ENCODE peak calls at places on chromosomes 11 and 22, in seven cellular contexts. One of them, this sample, is unnamed.
A peak's percentile ranks its signal among the peaks of the same experiment; 100 is the strongest.

GRCh38 chr11:69665669-69666068 is 9.5 kb downstream of the LTO1 start:
- DNase-seq in AG04449: no peak
- DNase-seq in right atrium auricular region: no peak
- DNase-seq in CD4-positive, alpha-beta T cell: no peak
- DNase-seq in HL-60: no peak
- DNase-seq in endothelial cell: no peak
- DNase-seq in SK-N-SH: no peak
- DNase-seq in this sample: no peak

GRCh38 chr11:40376346-40376745 is 1083.1 kb downstream of the LRRC4C start:
- DNase-seq in AG04449: no peak
- DNase-seq in right atrium auricular region: no peak
- DNase-seq in CD4-positive, alpha-beta T cell: no peak
- DNase-seq in HL-60: no peak
- DNase-seq in endothelial cell: no peak
- DNase-seq in SK-N-SH: no peak
- DNase-seq in this sample: no peak

GRCh38 chr11:45048870-45049825 is 97.3 kb upstream of the PRDM11 start:
- DNase-seq in AG04449: no peak
- DNase-seq in right atrium auricular region: peak; percentile 66
- DNase-seq in CD4-positive, alpha-beta T cell: no peak
- DNase-seq in HL-60: no peak
- DNase-seq in endothelial cell: no peak
- DNase-seq in SK-N-SH: peak; percentile 79
- DNase-seq in this sample: no peak

GRCh38 chr11:76047231-76047630 is 159.1 kb downstream of the WNT11 start:
- DNase-seq in AG04449: no peak
- DNase-seq in right atrium auricular region: no peak
- DNase-seq in CD4-positive, alpha-beta T cell: no peak
- DNase-seq in HL-60: no peak
- DNase-seq in endothelial cell: no peak
- DNase-seq in SK-N-SH: no peak
- DNase-seq in this sample: no peak

GRCh38 chr11:44280257-44280656 is 29.7 kb downstream of the ALX4 start:
- DNase-seq in AG04449: no peak
- DNase-seq in right atrium auricular region: no peak
- DNase-seq in CD4-positive, alpha-beta T cell: no peak
- DNase-seq in HL-60: no peak
- DNase-seq in endothelial cell: no peak
- DNase-seq in SK-N-SH: no peak
- DNase-seq in this sample: no peak

GRCh38 chr22:18152519-18152918 is 2.5 kb downstream of the USP18 start:
- DNase-seq in AG04449: no peak
- DNase-seq in right atrium auricular region: no peak
- DNase-seq in CD4-positive, alpha-beta T cell: peak; percentile 51
- DNase-seq in HL-60: no peak
- DNase-seq in endothelial cell: no peak
- DNase-seq in SK-N-SH: no peak
- DNase-seq in this sample: no peak

GRCh38 chr22:37967637-37968451 is 14.3 kb downstream of the POLR2F start:
- DNase-seq in AG04449: no peak
- DNase-seq in right atrium auricular region: no peak
- DNase-seq in CD4-positive, alpha-beta T cell: no peak
- DNase-seq in HL-60: no peak
- DNase-seq in endothelial cell: no peak
- DNase-seq in SK-N-SH: no peak
- DNase-seq in this sample: no peak

GRCh38 chr11:117842131-117842941 is 17.8 kb upstream of the FXYD2 start:
- DNase-seq in AG04449: no peak
- DNase-seq in right atrium auricular region: peak; percentile 66
- DNase-seq in CD4-positive, alpha-beta T cell: no peak
- DNase-seq in HL-60: peak; percentile 80
- DNase-seq in endothelial cell: no peak
- DNase-seq in SK-N-SH: no peak
- DNase-seq in this sample: peak; percentile 32

GRCh38 chr11:2462986-2463765 is 18.4 kb downstream of the KCNQ1 start:
- DNase-seq in AG04449: no peak
- DNase-seq in right atrium auricular region: peak; percentile 67
- DNase-seq in CD4-positive, alpha-beta T cell: no peak
- DNase-seq in HL-60: no peak
- DNase-seq in endothelial cell: no peak
- DNase-seq in SK-N-SH: no peak
- DNase-seq in this sample: no peak

GRCh38 chr11:911031-911889 is 650 bp upstream of the CHID1 start:
- DNase-seq in AG04449: no peak
- DNase-seq in right atrium auricular region: peak; percentile 69
- DNase-seq in CD4-positive, alpha-beta T cell: peak; percentile 51
- DNase-seq in HL-60: no peak
- DNase-seq in endothelial cell: no peak
- DNase-seq in SK-N-SH: no peak
- DNase-seq in this sample: no peak

GRCh38 chr22:43157874-43158546 is 6.7 kb downstream of the TSPO start:
- DNase-seq in AG04449: no peak
- DNase-seq in right atrium auricular region: no peak
- DNase-seq in CD4-positive, alpha-beta T cell: no peak
- DNase-seq in HL-60: no peak
- DNase-seq in endothelial cell: no peak
- DNase-seq in SK-N-SH: no peak
- DNase-seq in this sample: no peak

GRCh38 chr11:64251722-64251985 is 324 bp downstream of the PLCB3 start:
- DNase-seq in AG04449: no peak
- DNase-seq in right atrium auricular region: no peak
- DNase-seq in CD4-positive, alpha-beta T cell: no peak
- DNase-seq in HL-60: no peak
- DNase-seq in endothelial cell: no peak
- DNase-seq in SK-N-SH: no peak
- DNase-seq in this sample: no peak

GRCh38 chr11:70007796-70008195 is 70.3 kb upstream of the ANO1 start:
- DNase-seq in AG04449: no peak
- DNase-seq in right atrium auricular region: no peak
- DNase-seq in CD4-positive, alpha-beta T cell: no peak
- DNase-seq in HL-60: no peak
- DNase-seq in endothelial cell: no peak
- DNase-seq in SK-N-SH: no peak
- DNase-seq in this sample: no peak

GRCh38 chr11:67289651-67290479 is 762 bp downstream of the ANKRD13D start:
- DNase-seq in AG04449: no peak
- DNase-seq in right atrium auricular region: no peak
- DNase-seq in CD4-positive, alpha-beta T cell: no peak
- DNase-seq in HL-60: no peak
- DNase-seq in endothelial cell: no peak
- DNase-seq in SK-N-SH: peak; percentile 68
- DNase-seq in this sample: no peak

GRCh38 chr22:42332089-42332488 is 61.6 kb upstream of the TCF20 start:
- DNase-seq in AG04449: no peak
- DNase-seq in right atrium auricular region: no peak
- DNase-seq in CD4-positive, alpha-beta T cell: no peak
- DNase-seq in HL-60: no peak
- DNase-seq in endothelial cell: no peak
- DNase-seq in SK-N-SH: no peak
- DNase-seq in this sample: no peak

GRCh38 chr11:66619080-66619554 is 2.7 kb downstream of the RBM14 start:
- DNase-seq in AG04449: no peak
- DNase-seq in right atrium auricular region: no peak
- DNase-seq in CD4-positive, alpha-beta T cell: no peak
- DNase-seq in HL-60: no peak
- DNase-seq in endothelial cell: no peak
- DNase-seq in SK-N-SH: no peak
- DNase-seq in this sample: no peak

GRCh38 chr11:83292709-83293435 is 6.7 kb upstream of the CCDC90B start:
- DNase-seq in AG04449: no peak
- DNase-seq in right atrium auricular region: no peak
- DNase-seq in CD4-positive, alpha-beta T cell: no peak
- DNase-seq in HL-60: no peak
- DNase-seq in endothelial cell: peak; percentile 53
- DNase-seq in SK-N-SH: peak; percentile 40
- DNase-seq in this sample: no peak

GRCh38 chr11:61961570-61962212 is 5.7 kb downstream of the FTH1 start:
- DNase-seq in AG04449: no peak
- DNase-seq in right atrium auricular region: peak; percentile 90
- DNase-seq in CD4-positive, alpha-beta T cell: no peak
- DNase-seq in HL-60: no peak
- DNase-seq in endothelial cell: no peak
- DNase-seq in SK-N-SH: no peak
- DNase-seq in this sample: no peak

GRCh38 chr11:12410006-12410728 is 32.8 kb downstream of the PARVA start:
- DNase-seq in AG04449: no peak
- DNase-seq in right atrium auricular region: no peak
- DNase-seq in CD4-positive, alpha-beta T cell: no peak
- DNase-seq in HL-60: no peak
- DNase-seq in endothelial cell: no peak
- DNase-seq in SK-N-SH: peak; percentile 30
- DNase-seq in this sample: no peak

GRCh38 chr11:34926101-34926830 is 9.8 kb downstream of the PDHX start:
- DNase-seq in AG04449: no peak
- DNase-seq in right atrium auricular region: no peak
- DNase-seq in CD4-positive, alpha-beta T cell: no peak
- DNase-seq in HL-60: no peak
- DNase-seq in endothelial cell: peak; percentile 11
- DNase-seq in SK-N-SH: peak; percentile 34
- DNase-seq in this sample: no peak

GRCh38 chr22:31870890-31871289 is 73.4 kb upstream of the YWHAH start:
- DNase-seq in AG04449: peak; percentile 7
- DNase-seq in right atrium auricular region: no peak
- DNase-seq in CD4-positive, alpha-beta T cell: no peak
- DNase-seq in HL-60: peak; percentile 30
- DNase-seq in endothelial cell: no peak
- DNase-seq in SK-N-SH: no peak
- DNase-seq in this sample: no peak
- TF ChIP-seq CTCF in AG04449: peak; percentile 13
- TF ChIP-seq CTCF in right atrium auricular region: no peak
- TF ChIP-seq CTCF in CD4-positive, alpha-beta T cell: no peak
- TF ChIP-seq CTCF in HL-60: no peak
- TF ChIP-seq CTCF in endothelial cell: no peak
- TF ChIP-seq CTCF in SK-N-SH: no peak
- TF ChIP-seq CTCF in this sample: no peak

GRCh38 chr11:86958259-86958658 is 3.1 kb upstream of the FZD4 start:
- DNase-seq in AG04449: no peak
- DNase-seq in right atrium auricular region: no peak
- DNase-seq in CD4-positive, alpha-beta T cell: no peak
- DNase-seq in HL-60: no peak
- DNase-seq in endothelial cell: no peak
- DNase-seq in SK-N-SH: no peak
- DNase-seq in this sample: no peak
- TF ChIP-seq CTCF in AG04449: no peak
- TF ChIP-seq CTCF in right atrium auricular region: no peak
- TF ChIP-seq CTCF in CD4-positive, alpha-beta T cell: no peak
- TF ChIP-seq CTCF in HL-60: no peak
- TF ChIP-seq CTCF in endothelial cell: no peak
- TF ChIP-seq CTCF in SK-N-SH: no peak
- TF ChIP-seq CTCF in this sample: no peak

GRCh38 chr22:27601195-27601594 is 200.4 kb downstream of the MN1 start:
- DNase-seq in AG04449: no peak
- DNase-seq in right atrium auricular region: no peak
- DNase-seq in CD4-positive, alpha-beta T cell: no peak
- DNase-seq in HL-60: no peak
- DNase-seq in endothelial cell: no peak
- DNase-seq in SK-N-SH: no peak
- DNase-seq in this sample: no peak

GRCh38 chr22:27605390-27605789 is 196.2 kb downstream of the MN1 start:
- DNase-seq in AG04449: no peak
- DNase-seq in right atrium auricular region: no peak
- DNase-seq in CD4-positive, alpha-beta T cell: no peak
- DNase-seq in HL-60: no peak
- DNase-seq in endothelial cell: no peak
- DNase-seq in SK-N-SH: no peak
- DNase-seq in this sample: no peak

GRCh38 chr22:27602390-27602789 is 199.2 kb downstream of the MN1 start:
- DNase-seq in AG04449: no peak
- DNase-seq in right atrium auricular region: no peak
- DNase-seq in CD4-positive, alpha-beta T cell: no peak
- DNase-seq in HL-60: no peak
- DNase-seq in endothelial cell: no peak
- DNase-seq in SK-N-SH: peak; percentile 55
- DNase-seq in this sample: no peak

GRCh38 chr22:27603823-27604190 is 197.7 kb downstream of the MN1 start:
- DNase-seq in AG04449: no peak
- DNase-seq in right atrium auricular region: no peak
- DNase-seq in CD4-positive, alpha-beta T cell: no peak
- DNase-seq in HL-60: no peak
- DNase-seq in endothelial cell: no peak
- DNase-seq in SK-N-SH: peak; percentile 68
- DNase-seq in this sample: no peak

DNA sequence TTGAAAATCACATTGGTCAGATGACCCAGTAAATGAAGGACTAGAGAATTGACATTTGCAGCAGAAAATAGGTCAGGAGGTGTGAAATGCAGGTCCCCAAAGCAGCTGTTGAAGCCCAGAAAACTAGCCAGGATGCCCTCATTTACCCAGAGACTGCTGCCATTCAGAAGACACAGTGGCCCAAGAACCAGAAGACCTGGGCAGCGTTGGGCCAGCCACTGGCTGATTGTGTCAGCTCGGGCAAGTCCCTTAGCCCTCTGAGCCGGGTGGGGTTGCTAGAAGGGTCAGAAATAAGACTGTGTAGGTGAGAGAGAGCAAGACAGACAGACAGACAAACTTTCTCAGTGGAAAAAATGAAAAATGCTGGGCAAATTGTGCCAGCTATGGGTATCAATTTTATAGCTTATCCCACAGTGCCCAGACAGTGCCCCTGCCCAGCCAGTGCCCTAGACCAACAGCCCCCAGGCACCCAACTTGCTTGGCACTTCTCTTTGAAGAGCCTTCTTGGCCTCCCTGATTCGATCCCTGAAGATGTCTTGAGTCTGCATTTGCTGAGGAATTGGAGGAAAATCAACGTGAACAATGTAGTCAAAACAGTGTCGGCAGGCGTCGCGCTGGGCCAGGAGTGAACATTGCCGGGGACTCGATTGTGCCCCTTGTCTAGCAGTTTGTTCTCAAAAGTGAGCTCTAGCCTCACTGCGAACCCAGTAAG is 198.3 kb downstream of the MN1 start:
- DNase-seq in AG04449: no peak
- DNase-seq in right atrium auricular region: no peak
- DNase-seq in CD4-positive, alpha-beta T cell: no peak
- DNase-seq in HL-60: no peak
- DNase-seq in endothelial cell: no peak
- DNase-seq in SK-N-SH: no peak
- DNase-seq in this sample: no peak
- TF ChIP-seq CTCF in AG04449: no peak
- TF ChIP-seq CTCF in right atrium auricular region: no peak
- TF ChIP-seq CTCF in CD4-positive, alpha-beta T cell: no peak
- TF ChIP-seq CTCF in HL-60: no peak
- TF ChIP-seq CTCF in endothelial cell: no peak
- TF ChIP-seq CTCF in SK-N-SH: no peak
- TF ChIP-seq CTCF in this sample: no peak

DNA sequence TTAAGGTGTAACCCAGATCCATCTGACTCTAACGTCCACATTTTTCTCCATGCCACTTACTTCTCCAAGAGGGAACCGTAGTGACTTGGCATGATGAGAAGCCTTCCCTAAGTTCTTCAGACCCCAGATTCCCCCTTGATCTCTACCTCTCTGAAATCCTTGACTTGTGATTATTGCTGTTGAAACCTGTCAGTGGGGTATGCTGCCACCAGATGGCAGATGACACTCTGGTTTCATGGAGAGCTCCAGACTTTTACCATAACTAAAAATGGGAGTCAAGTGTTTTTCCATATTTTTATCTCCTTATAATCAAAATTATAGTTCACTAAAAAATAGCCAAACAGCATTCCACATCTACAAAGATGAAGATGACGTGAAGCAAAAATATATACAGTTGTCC is 504.2 kb downstream of the SOX6 start:
- DNase-seq in AG04449: no peak
- DNase-seq in right atrium auricular region: no peak
- DNase-seq in CD4-positive, alpha-beta T cell: no peak
- DNase-seq in HL-60: no peak
- DNase-seq in endothelial cell: peak; percentile 37
- DNase-seq in SK-N-SH: no peak
- DNase-seq in this sample: no peak
- TF ChIP-seq CTCF in AG04449: peak; percentile 16
- TF ChIP-seq CTCF in right atrium auricular region: peak; percentile 51
- TF ChIP-seq CTCF in CD4-positive, alpha-beta T cell: no peak
- TF ChIP-seq CTCF in HL-60: peak; percentile 21
- TF ChIP-seq CTCF in endothelial cell: peak; percentile 58
- TF ChIP-seq CTCF in SK-N-SH: peak; percentile 41
- TF ChIP-seq CTCF in this sample: peak; percentile 71